ENCODE peak calls at places on chromosomes 16 and 17, in ten cellular contexts. T is fibroblast of mammary gland; K is sigmoid colon; G is CD8-positive, alpha-beta T cell; H is upper lobe of right lung; E is ovary; X is mucosa of descending colon; J is heart left ventricle; B is tibial nerve; R is bronchial epithelial cell. O is an unnamed sample.

GRCh38 chr17:34313164-34313563 is 6.1 kb upstream of the CCL8 start:
- DNase-seq in G (no peak), T (peak), E (no peak), J (no peak), B (no peak), H (no peak), R (no peak), X (no peak), K (no peak), O (peak)

GRCh38 chr16:75658175-75658574 is 10.6 kb downstream of the TERF2IP start:
- DNase-seq in R (no peak), T (no peak), H (no peak), E (no peak), G (no peak), X (no peak), B (no peak), K (no peak), J (no peak), O (no peak)

GRCh38 chr16:25126820-25127232 is 15.3 kb downstream of the LCMT1 start:
- DNase-seq in J (no peak), H (no peak), E (no peak), K (no peak), T (peak), G (no peak), B (no peak), R (peak), X (peak), O (peak)

GRCh38 chr16:56281256-56281805 is 90.0 kb downstream of the GNAO1 start:
- DNase-seq in G (no peak), X (no peak), K (no peak), T (peak), B (no peak), E (no peak), H (no peak), J (no peak), R (peak), O (no peak)

GRCh38 chr16:87582221-87582965 is 19.9 kb upstream of the JPH3 start:
- DNase-seq in B (peak), J (peak), E (peak), G (no peak), X (no peak), R (no peak), K (peak), T (peak), H (peak), O (peak)

GRCh38 chr17:57622886-57623433 is 122.1 kb downstream of the CCDC182 start:
- DNase-seq in T (peak), R (peak), J (peak), K (no peak), B (no peak), E (no peak), X (no peak), G (no peak), H (peak), O (peak)

GRCh38 chr17:77933777-77934398 is 24.6 kb upstream of the TNRC6C start:
- DNase-seq in H (no peak), R (no peak), J (no peak), K (peak), T (no peak), X (no peak), E (no peak), B (no peak), G (no peak), O (no peak)

GRCh38 chr17:48127371-48128051 is 19.9 kb downstream of the SNX11 start:
- DNase-seq in K (no peak), B (no peak), X (no peak), T (no peak), H (no peak), R (peak), G (no peak), E (no peak), J (no peak), O (peak)

GRCh38 chr17:77151236-77151635 is 10.5 kb downstream of the SEC14L1 start:
- DNase-seq in G (no peak), J (no peak), E (no peak), B (no peak), T (no peak), H (no peak), X (no peak), K (no peak), R (no peak), O (no peak)

GRCh38 chr17:39107141-39107540 is 44.3 kb downstream of the PLXDC1 start:
- DNase-seq in B (no peak), E (no peak), H (no peak), R (no peak), G (no peak), K (no peak), J (no peak), T (no peak), X (no peak), O (no peak)

GRCh38 chr17:20612635-20613034 is 33.1 kb downstream of the CDRT15L2 start:
- DNase-seq in G (no peak), T (no peak), H (peak), B (no peak), X (no peak), J (no peak), K (no peak), E (no peak), R (no peak), O (no peak)

GRCh38 chr17:34413443-34414076 is 50.5 kb upstream of the CCL1 start:
- DNase-seq in T (peak), K (no peak), B (no peak), R (no peak), J (no peak), E (no peak), G (no peak), X (no peak), H (no peak), O (no peak)

GRCh38 chr16:70685938-70686375 is at the start of gene MTSS2:
- DNase-seq in G (peak), X (peak), R (peak), T (peak), J (peak), H (peak), K (peak), E (peak), B (peak), O (peak)

GRCh38 chr17:19748807-19749193 is 702 bp upstream of the ALDH3A1 start:
- DNase-seq in B (no peak), T (no peak), K (no peak), R (no peak), J (no peak), G (no peak), H (no peak), E (no peak), X (no peak), O (no peak)

GRCh38 chr16:74673876-74674275 is 7.2 kb upstream of the RFWD3 start:
- DNase-seq in J (no peak), X (no peak), T (no peak), G (no peak), E (no peak), K (no peak), H (no peak), B (no peak), R (no peak), O (no peak)

GRCh38 chr16:68771922-68772681 is 35.0 kb downstream of the CDH1 start:
- DNase-seq in J (no peak), E (no peak), B (no peak), H (no peak), G (no peak), R (no peak), T (no peak), X (no peak), K (no peak), O (no peak)

GRCh38 chr17:49393491-49394255 is 21.0 kb downstream of the PHB1 start:
- DNase-seq in T (no peak), R (no peak), K (no peak), H (no peak), J (no peak), B (no peak), G (no peak), X (no peak), E (no peak), O (peak)

GRCh38 chr17:76000016-76000754 is 470 bp upstream of the CDK3 start:
- DNase-seq in E (no peak), X (peak), J (no peak), T (peak), K (no peak), G (peak), H (no peak), B (no peak), R (peak), O (no peak)

GRCh38 chr16:24685539-24686432 is 43.7 kb upstream of the TNRC6A start:
- DNase-seq in X (peak), T (peak), R (peak), E (peak), G (no peak), K (peak), H (no peak), J (peak), B (peak), O (peak)

GRCh38 chr17:27473748-27474609 is 17.7 kb downstream of the KSR1 start:
- DNase-seq in K (peak), J (peak), T (no peak), X (no peak), H (peak), R (no peak), E (no peak), B (no peak), G (peak), O (no peak)

GRCh38 chr17:57349533-57350227 is 93.4 kb downstream of the MSI2 start:
- DNase-seq in G (no peak), X (no peak), E (no peak), R (peak), K (no peak), B (no peak), T (no peak), H (no peak), J (no peak), O (peak)

GRCh38 chr16:49601541-49601940 is 227.9 kb downstream of the C16orf78 start:
- DNase-seq in G (no peak), R (no peak), K (no peak), J (no peak), H (no peak), E (no peak), B (no peak), X (no peak), T (no peak), O (no peak)

GRCh38 chr17:33260638-33261037 is 32.5 kb downstream of the ASIC2 start:
- DNase-seq in B (no peak), X (peak), E (no peak), K (no peak), J (no peak), G (no peak), H (no peak), T (no peak), R (no peak), O (no peak)

GRCh38 chr16:60432472-60432871 is 1603.8 kb downstream of the CDH8 start:
- DNase-seq in J (no peak), B (no peak), H (no peak), G (no peak), T (no peak), X (no peak), E (no peak), R (no peak), K (no peak), O (no peak)

GRCh38 chr17:4375039-4375748 is 8.7 kb upstream of the UBE2G1 start:
- DNase-seq in E (no peak), K (no peak), J (no peak), T (no peak), R (no peak), B (no peak), G (peak), H (no peak), X (peak), O (no peak)

GRCh38 chr17:52395308-52395707 is 236.8 kb upstream of the CA10 start:
- DNase-seq in E (no peak), G (no peak), K (no peak), T (no peak), X (no peak), H (no peak), B (no peak), R (no peak), J (no peak), O (no peak)
- TF ChIP-seq CTCF in E (no peak), G (no peak), K (no peak), T (no peak), X (no peak), H (no peak), B (no peak), R (no peak), J (no peak), O (no peak)

GRCh38 chr17:72707881-72708280 is 384.6 kb downstream of the SLC39A11 start:
- DNase-seq in E (no peak), X (no peak), B (no peak), H (no peak), G (no peak), K (no peak), R (no peak), T (no peak), J (no peak), O (no peak)

GRCh38 chr17:72710185-72710584 is 382.3 kb downstream of the SLC39A11 start:
- DNase-seq in X (no peak), R (peak), K (no peak), T (no peak), H (no peak), E (no peak), B (no peak), G (no peak), J (no peak), O (no peak)

GRCh38 chr17:72702998-72703397 is 389.5 kb downstream of the SLC39A11 start:
- DNase-seq in X (no peak), B (no peak), K (no peak), T (peak), E (no peak), J (no peak), R (peak), G (no peak), H (no peak), O (no peak)

GRCh38 chr17:72705905-72706395 is 386.5 kb downstream of the SLC39A11 start:
- DNase-seq in X (no peak), J (no peak), R (peak), E (no peak), B (no peak), K (no peak), T (no peak), H (no peak), G (no peak), O (no peak)

GRCh38 chr17:72706396-72706981 is 386.0 kb downstream of the SLC39A11 start:
- DNase-seq in K (no peak), B (no peak), G (no peak), H (no peak), T (peak), X (no peak), E (no peak), J (no peak), R (peak), O (no peak)
- H3K4me3 ChIP-seq in K (no peak), B (no peak), G (no peak), H (no peak), T (no peak), X (no peak), E (no peak), J (no peak), R (no peak), O (no peak)

GRCh38 chr17:31815212-31815611 is 43.8 kb downstream of the COPRS start:
- DNase-seq in X (no peak), G (no peak), E (no peak), J (no peak), H (no peak), R (no peak), K (no peak), B (no peak), T (no peak), O (no peak)
- TF ChIP-seq CTCF in X (no peak), G (no peak), E (no peak), J (no peak), H (no peak), R (no peak), K (no peak), B (no peak), T (no peak), O (no peak)

DNA sequence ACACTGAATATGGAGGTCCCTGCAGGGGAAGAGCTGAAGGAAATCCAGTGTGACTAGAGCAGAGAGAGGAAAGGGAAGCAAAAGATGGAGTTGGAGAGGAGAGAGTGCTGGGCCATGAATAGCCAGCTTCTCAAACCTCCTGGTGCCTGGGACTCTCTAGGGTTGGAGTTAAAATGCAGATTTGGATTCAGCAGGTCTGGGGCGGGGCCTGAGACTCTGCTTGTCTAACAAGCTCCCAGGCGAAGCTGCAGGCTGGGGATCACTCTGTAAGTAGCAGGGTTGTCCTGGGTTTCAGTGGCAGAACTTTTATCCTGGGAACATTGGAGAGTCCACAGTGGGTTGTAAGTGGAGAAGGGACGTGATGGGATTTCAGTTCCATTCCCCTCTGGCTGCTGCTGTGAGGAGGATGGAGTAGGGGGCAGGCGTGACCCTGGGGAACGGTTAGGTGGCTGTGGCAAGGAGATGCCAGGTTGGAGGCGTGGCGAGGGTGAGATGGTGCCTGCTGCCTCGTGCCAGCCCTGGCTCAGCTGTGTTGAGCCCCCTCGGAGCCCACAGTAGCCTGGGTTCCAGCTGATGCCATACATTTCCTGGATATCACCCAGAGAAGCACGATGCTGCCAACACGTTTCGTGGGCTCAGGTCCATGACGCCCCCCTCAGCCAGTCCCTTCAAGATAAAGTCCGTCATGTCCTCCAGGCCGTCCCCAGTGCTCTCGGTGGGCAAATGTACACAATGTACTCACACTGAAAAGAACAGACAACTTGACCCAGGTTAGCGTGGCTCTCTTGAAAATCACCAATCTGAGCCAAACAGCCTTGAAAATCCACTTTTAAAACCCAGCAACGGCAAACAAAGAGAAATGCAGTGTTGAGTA is 103.2 kb upstream of the PLCG2 start:
- DNase-seq in H (no peak), G (no peak), R (no peak), B (no peak), E (no peak), X (no peak), T (no peak), K (no peak), J (no peak), O (no peak)
- H3K4me3 ChIP-seq in H (no peak), G (no peak), R (no peak), B (no peak), E (no peak), X (no peak), T (no peak), K (no peak), J (no peak), O (no peak)

GRCh38 chr16:55033225-55034156 is 102.8 kb downstream of the IRX5 start:
- DNase-seq in R (no peak), B (no peak), G (no peak), K (no peak), X (no peak), J (no peak), T (no peak), E (no peak), H (no peak), O (no peak)

GRCh38 chr16:55035956-55036355 is 105.3 kb downstream of the IRX5 start:
- DNase-seq in T (peak), G (no peak), R (peak), E (no peak), B (no peak), X (no peak), H (no peak), K (no peak), J (no peak), O (peak)

GRCh38 chr16:55036371-55036821 is 105.7 kb downstream of the IRX5 start:
- DNase-seq in H (no peak), R (no peak), B (no peak), E (no peak), T (no peak), X (no peak), G (no peak), J (no peak), K (no peak), O (no peak)

GRCh38 chr16:55037051-55037450 is 106.4 kb downstream of the IRX5 start:
- DNase-seq in J (no peak), H (no peak), E (no peak), X (no peak), K (no peak), G (no peak), B (no peak), T (no peak), R (no peak), O (no peak)

GRCh38 chr16:55035037-55035436 is 104.4 kb downstream of the IRX5 start:
- DNase-seq in K (no peak), E (no peak), H (no peak), B (no peak), R (peak), X (no peak), J (peak), T (peak), G (no peak), O (no peak)
- TF ChIP-seq CTCF in K (no peak), E (no peak), H (peak), B (no peak), R (peak), X (no peak), J (peak), T (peak), G (no peak), O (peak)

GRCh38 chr17:81394377-81394747 is 895 bp upstream of the BAHCC1 start:
- DNase-seq in K (no peak), X (no peak), B (no peak), T (no peak), R (no peak), J (no peak), E (no peak), G (no peak), H (no peak), O (no peak)
- H3K4me3 ChIP-seq in K (peak), X (no peak), B (peak), T (peak), R (no peak), J (peak), E (peak), G (no peak), H (peak), O (peak)

DNA sequence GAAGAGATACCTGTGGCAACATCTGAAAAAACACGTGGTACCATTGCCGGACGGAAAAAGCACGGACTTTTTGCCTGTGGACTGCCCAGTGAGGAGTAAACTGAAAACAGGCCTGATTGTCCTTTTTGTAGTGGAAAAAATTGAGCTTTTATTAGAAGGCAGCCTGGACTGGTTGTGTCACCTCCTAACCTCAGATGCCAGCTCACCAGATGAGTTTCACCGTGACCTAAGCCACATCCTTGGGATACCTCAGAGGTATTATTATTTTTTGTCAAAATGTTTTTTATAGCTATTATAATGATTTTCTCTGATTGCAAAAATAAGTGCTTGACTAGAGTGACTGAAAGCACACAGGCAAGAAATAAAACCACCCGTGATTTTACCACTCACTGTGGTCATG is 34.9 kb downstream of the RNF213 start:
- DNase-seq in J (no peak), E (no peak), X (no peak), T (no peak), R (no peak), G (no peak), B (no peak), K (no peak), H (no peak), O (no peak)
- TF ChIP-seq CTCF in J (no peak), E (no peak), X (no peak), T (no peak), R (no peak), G (no peak), B (no peak), K (no peak), H (no peak), O (no peak)

GRCh38 chr17:416293-417206 is 63.9 kb upstream of the RPH3AL start:
- DNase-seq in X (peak), R (no peak), G (peak), B (no peak), T (no peak), J (no peak), H (no peak), E (no peak), K (no peak), O (no peak)
- H3K4me3 ChIP-seq in X (no peak), R (no peak), G (peak), B (peak), T (no peak), J (no peak), H (peak), E (no peak), K (no peak), O (no peak)